ENCODE peak calls at places on chromosomes 11 and 22, in seven cellular contexts. L is ovary, R is mucosa of descending colon, O is PC-3, F is A549, P is tibial artery, T is heart right ventricle. E is an unnamed sample.

GRCh38 chr11:13384837-13385417 is 78.1 kb downstream of the BTBD10 start:
- DNase-seq in R (no peak), L (no peak), P (no peak), F (peak), O (peak), T (no peak), E (no peak)

GRCh38 chr22:42560781-42561180 is 7.0 kb downstream of the SERHL2 start:
- DNase-seq in F (no peak), L (no peak), R (peak), P (no peak), T (no peak), O (no peak), E (no peak)

GRCh38 chr22:23715811-23716355 is 25.1 kb downstream of the RGL4 start:
- DNase-seq in F (no peak), T (no peak), P (no peak), O (no peak), R (no peak), L (peak), E (no peak)

GRCh38 chr11:123430736-123431356 is 777 bp downstream of the GRAMD1B start:
- DNase-seq in O (peak), R (peak), F (peak), P (peak), T (peak), L (peak), E (peak)

GRCh38 chr11:83693279-83693992 is 407.3 kb upstream of the CCDC90B start:
- DNase-seq in T (no peak), R (no peak), P (no peak), O (no peak), L (no peak), F (no peak), E (no peak)

GRCh38 chr22:25656724-25657123 is 85.3 kb upstream of the MYO18B start:
- DNase-seq in P (no peak), O (no peak), L (no peak), R (no peak), F (no peak), T (no peak), E (no peak)

GRCh38 chr11:105371311-105371710 is 231.7 kb upstream of the CARD18 start:
- DNase-seq in P (no peak), O (no peak), T (no peak), R (no peak), F (no peak), L (no peak), E (no peak)

GRCh38 chr11:36091256-36091811 is 147.5 kb downstream of the LDLRAD3 start:
- DNase-seq in O (no peak), P (no peak), F (no peak), L (no peak), T (no peak), R (no peak), E (no peak)

GRCh38 chr11:18590573-18590972 is 2.0 kb upstream of the UEVLD start:
- DNase-seq in R (no peak), F (no peak), T (no peak), L (no peak), P (no peak), O (no peak), E (no peak)

GRCh38 chr11:35688023-35688422 is 25.4 kb downstream of the TRIM44 start:
- DNase-seq in P (no peak), R (no peak), L (no peak), F (no peak), O (peak), T (no peak), E (no peak)

DNA sequence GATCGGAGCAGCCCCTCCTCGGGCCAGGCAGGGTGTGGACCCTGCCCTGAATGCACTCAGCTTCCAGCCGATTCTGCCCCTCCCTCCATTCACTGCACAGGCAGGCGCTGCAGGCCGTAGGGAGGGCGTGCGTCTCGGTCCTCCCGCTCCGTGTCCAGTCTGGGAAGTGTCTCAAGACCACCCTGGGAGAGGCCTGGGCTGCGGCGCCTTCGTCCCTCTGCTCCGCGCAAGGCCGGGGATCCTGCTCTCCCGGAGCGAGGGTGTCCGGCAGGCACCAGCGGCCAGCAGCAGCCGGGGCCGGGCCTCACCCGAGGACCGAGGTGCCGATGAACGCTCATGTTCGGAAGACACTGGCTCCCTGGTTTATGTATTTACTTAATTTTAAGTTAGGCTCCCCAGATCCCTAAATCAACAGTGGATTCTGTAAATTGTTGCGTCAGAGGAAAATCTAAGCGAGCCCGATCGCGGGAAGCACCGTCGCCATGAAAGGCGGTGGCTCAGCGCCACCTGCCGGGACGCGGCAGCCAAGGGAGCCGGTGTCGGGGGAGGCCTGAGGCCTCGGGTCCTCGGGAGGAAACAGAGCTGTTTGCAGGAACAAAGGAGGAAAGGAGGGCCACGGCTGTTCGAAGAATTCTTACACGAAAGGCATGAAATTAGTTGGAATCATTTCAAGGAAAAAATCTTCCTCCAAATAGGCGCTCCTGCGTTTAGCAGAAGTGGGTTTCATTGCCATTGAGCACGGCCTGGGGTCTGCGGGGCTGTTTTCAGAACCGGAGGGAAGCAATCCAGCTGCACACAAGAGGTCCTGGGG is 195.3 kb downstream of the BRD1 start:
- DNase-seq in F (peak), R (peak), L (peak), T (peak), P (no peak), O (peak), E (no peak)
- TF ChIP-seq CTCF in F (peak), R (peak), L (peak), T (peak), P (peak), O (peak), E (peak)

DNA sequence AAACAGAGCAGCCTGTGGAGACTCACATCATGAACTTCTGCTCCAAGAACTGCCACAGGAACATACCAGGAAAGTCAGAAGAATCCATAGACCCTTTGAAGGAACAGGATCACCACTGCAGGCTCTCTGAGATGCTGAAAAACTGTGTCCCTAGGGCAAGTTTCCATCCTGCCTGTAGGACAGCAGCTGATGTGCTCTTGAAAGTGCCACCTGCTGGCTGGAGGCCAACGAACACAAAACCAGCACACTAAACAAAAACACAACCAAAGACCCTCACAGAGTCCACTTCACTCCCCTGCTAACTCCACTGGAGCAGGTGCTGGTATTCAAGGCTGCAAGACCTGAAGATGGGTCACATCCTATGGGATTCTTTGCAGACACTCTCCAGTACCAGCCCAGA is 12.0 kb upstream of the NXPE1 start:
- DNase-seq in O (no peak), L (no peak), T (no peak), F (no peak), P (no peak), R (no peak), E (no peak)
- TF ChIP-seq CTCF in O (no peak), L (no peak), T (no peak), F (no peak), P (no peak), R (no peak), E (no peak)

GRCh38 chr11:117316197-117316961 is at the start of gene BACE1:
- DNase-seq in R (peak), P (peak), L (peak), F (peak), T (peak), O (peak), E (peak)
- TF ChIP-seq CTCF in R (no peak), P (no peak), L (peak), F (peak), T (peak), O (peak), E (peak)

GRCh38 chr11:119991022-119991404 is 146.9 kb downstream of the TRIM29 start:
- DNase-seq in O (no peak), L (no peak), P (no peak), R (no peak), F (no peak), T (no peak), E (no peak)

GRCh38 chr11:119992171-119993051 is 145.5 kb downstream of the TRIM29 start:
- DNase-seq in L (no peak), R (no peak), F (no peak), T (no peak), P (no peak), O (no peak), E (no peak)

GRCh38 chr11:119990306-119991021 is 147.4 kb downstream of the TRIM29 start:
- DNase-seq in T (peak), P (no peak), O (no peak), L (no peak), F (no peak), R (no peak), E (no peak)

GRCh38 chr11:119993732-119994131 is 144.2 kb downstream of the TRIM29 start:
- DNase-seq in R (no peak), L (no peak), O (no peak), P (no peak), F (no peak), T (no peak), E (no peak)

GRCh38 chr11:119991669-119992068 is 146.2 kb downstream of the TRIM29 start:
- DNase-seq in O (no peak), R (no peak), F (no peak), P (no peak), L (no peak), T (no peak), E (no peak)
- TF ChIP-seq CTCF in O (no peak), R (no peak), F (no peak), P (no peak), L (no peak), T (no peak), E (no peak)

GRCh38 chr11:68839054-68839865 is 2.5 kb downstream of the CPT1A start:
- DNase-seq in O (peak), P (peak), L (peak), R (peak), F (peak), T (peak), E (peak)
- TF ChIP-seq CTCF in O (no peak), P (no peak), L (no peak), R (no peak), F (no peak), T (no peak), E (no peak)

GRCh38 chr11:19679952-19680823 is 32.4 kb upstream of the NAV2 start:
- DNase-seq in F (peak), L (peak), T (peak), P (peak), R (peak), O (peak), E (peak)
- TF ChIP-seq CTCF in F (no peak), L (no peak), T (no peak), P (peak), R (no peak), O (no peak), E (no peak)

DNA sequence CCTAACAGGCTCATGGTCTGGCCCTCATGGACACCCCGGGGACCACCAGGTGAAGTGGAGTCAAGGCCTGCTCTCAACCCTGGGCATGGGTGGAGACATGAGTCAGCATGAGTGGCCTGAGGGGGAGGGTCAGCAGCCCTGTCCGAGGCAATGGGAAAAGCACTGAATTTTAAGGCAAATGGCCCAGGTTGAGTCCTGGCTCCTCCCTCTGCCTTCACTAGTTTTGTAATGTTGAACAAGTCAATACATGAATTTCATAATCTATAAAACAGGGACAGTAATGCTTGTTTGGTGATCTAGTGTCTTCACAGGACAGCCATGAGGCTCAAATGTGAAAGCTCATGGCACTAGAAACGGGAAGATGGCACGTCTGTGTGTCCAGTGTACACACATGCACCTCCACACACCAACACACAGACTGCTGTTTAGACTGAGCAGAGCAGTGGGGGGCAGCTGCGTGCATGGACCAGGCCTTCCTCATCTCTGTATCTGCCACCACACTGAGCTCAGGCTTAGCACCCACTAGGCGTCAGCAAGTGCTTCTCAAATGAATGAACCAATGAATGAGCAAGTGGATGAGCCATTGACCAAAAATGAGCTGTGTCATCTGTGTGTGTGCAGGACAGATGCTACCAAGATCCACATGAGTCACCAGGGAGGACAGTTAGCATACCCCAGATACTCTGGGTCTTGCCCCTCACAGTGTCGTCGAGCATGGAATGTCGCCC is 63.4 kb downstream of the NRXN2 start:
- DNase-seq in R (peak), L (no peak), F (peak), T (no peak), P (no peak), O (peak), E (no peak)
- TF ChIP-seq CTCF in R (no peak), L (no peak), F (no peak), T (no peak), P (peak), O (peak), E (no peak)

DNA sequence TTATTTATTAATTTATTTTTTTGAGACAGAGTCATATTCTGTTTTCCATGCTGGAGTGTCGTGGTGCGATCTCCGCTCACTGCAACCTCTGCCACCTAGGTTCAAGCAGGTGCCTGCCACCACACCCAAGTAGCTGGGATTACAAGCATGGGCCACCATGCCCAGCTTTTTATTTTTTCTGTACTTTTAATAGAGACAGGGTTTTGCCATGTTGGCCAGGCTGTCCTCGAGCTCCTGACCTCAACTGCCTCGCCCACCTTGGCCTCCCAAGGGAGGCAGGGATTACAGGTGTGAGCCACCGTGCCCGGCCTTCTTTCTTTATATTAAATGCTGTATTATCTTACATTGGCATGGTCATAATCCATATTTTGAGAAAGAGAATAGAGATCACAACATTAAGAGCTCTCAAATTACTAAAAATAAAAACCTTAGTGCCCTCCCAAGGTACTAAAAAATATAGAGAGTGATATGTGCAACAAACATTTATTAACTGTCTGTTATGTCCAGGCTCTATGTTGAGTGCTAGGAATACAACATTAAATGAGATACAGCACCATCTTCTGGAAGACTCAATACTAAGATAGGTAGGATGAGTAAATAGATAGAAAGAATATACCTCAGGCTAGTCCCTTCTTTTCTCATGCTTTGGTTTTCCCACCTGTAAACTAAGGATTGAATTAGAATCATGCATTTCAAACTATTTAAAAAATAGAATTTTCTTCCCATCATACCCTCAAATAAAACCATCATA is 84.1 kb downstream of the BBOX1 start:
- DNase-seq in T (no peak), F (no peak), L (no peak), P (no peak), R (no peak), O (no peak), E (no peak)
- TF ChIP-seq CTCF in T (no peak), F (peak), L (no peak), P (peak), R (no peak), O (peak), E (peak)

GRCh38 chr11:34194576-34195335 is 89.3 kb downstream of the NAT10 start:
- DNase-seq in L (no peak), O (no peak), T (no peak), F (no peak), P (no peak), R (no peak), E (no peak)
- TF ChIP-seq CTCF in L (no peak), O (no peak), T (peak), F (no peak), P (no peak), R (no peak), E (no peak)

GRCh38 chr11:33692013-33692504 is 8.6 kb downstream of the C11orf91 start:
- DNase-seq in L (peak), T (no peak), F (peak), R (no peak), O (peak), P (peak), E (no peak)
- TF ChIP-seq CTCF in L (no peak), T (no peak), F (no peak), R (no peak), O (no peak), P (no peak), E (no peak)

E was measured in osteocyte.